ENCODE peak calls at places on chromosomes 4 and X, in eight cellular contexts. G, T, K, B, P, E, U and S are unnamed samples.

GRCh38 chrX:57929373-57929772 is 19.1 kb upstream of the ZXDA start:
- DNase-seq in G (no peak), T (peak), K (peak), B (peak), P (no peak), E (no peak), U (no peak), S (no peak)

GRCh38 chr4:56870927-56871326 is 36.8 kb upstream of the REST start:
- DNase-seq in G (no peak), T (no peak), K (no peak), B (no peak), P (no peak), E (no peak), U (no peak), S (no peak)

GRCh38 chr4:140326395-140326993 is 47.0 kb upstream of the SCOC start:
- DNase-seq in G (no peak), T (peak), K (peak), B (peak), P (no peak), E (no peak), U (peak), S (no peak)

GRCh38 chrX:115642895-115643530 is 82.0 kb downstream of the PLS3 start:
- DNase-seq in G (peak), T (peak), K (peak), B (peak), P (no peak), E (no peak), U (peak), S (no peak)

GRCh38 chr4:154618708-154619315 is 6.4 kb upstream of the FGG start:
- DNase-seq in G (peak), T (peak), K (peak), B (peak), P (no peak), E (no peak), U (peak), S (no peak)

GRCh38 chr4:38677466-38677865 is 13.5 kb downstream of the KLF3 start:
- DNase-seq in G (no peak), T (no peak), K (no peak), B (no peak), P (no peak), E (no peak), U (no peak), S (no peak)

GRCh38 chrX:17242470-17242869 is 132.5 kb upstream of the NHS start:
- DNase-seq in G (peak), T (peak), K (peak), B (peak), P (no peak), E (no peak), U (peak), S (no peak)

GRCh38 chr4:153535735-153536494 is 69.8 kb downstream of the TMEM131L start:
- DNase-seq in G (no peak), T (no peak), K (no peak), B (peak), P (no peak), E (no peak), U (no peak), S (no peak)

GRCh38 chrX:150312931-150313330 is 50.2 kb upstream of the MAMLD1 start:
- DNase-seq in G (no peak), T (no peak), K (no peak), B (no peak), P (no peak), E (no peak), U (no peak), S (no peak)

DNA sequence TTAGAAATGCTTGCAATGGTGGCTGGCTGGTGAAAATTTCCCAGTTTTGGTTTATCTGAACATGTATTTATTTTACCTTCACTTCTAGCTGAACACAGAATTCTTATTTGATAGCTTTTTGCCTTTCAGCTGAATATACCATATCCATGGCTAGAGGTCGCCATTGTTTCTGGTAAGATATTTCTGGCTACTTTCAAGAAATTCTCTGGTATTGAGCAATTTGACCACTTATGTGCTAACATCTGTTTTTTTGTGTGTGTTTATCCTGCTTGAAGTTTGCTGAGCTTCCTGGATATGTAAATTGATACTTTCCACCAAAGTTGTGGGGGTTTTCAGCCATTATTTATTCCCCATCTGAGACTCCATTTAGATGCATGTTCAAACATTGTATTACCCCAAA is 75.4 kb downstream of the FBXW7 start:
- DNase-seq in G (no peak), T (no peak), K (peak), B (no peak), P (no peak), E (no peak), U (no peak), S (no peak)
- H3K27ac ChIP-seq in G (no peak), T (no peak), K (peak), B (no peak), P (no peak), E (no peak), U (no peak), S (no peak)

GRCh38 chrX:72305286-72306084 is at the start of gene CITED1:
- DNase-seq in G (no peak), T (no peak), K (peak), B (no peak), P (no peak), E (no peak), U (no peak), S (no peak)
- H3K27ac ChIP-seq in G (no peak), T (no peak), K (no peak), B (no peak), P (no peak), E (no peak), U (no peak), S (no peak)

GRCh38 chr4:40179360-40179759 is 17.5 kb upstream of the RHOH start:
- DNase-seq in G (no peak), T (no peak), K (no peak), B (no peak), P (no peak), E (no peak), U (no peak), S (no peak)
- H3K27ac ChIP-seq in G (no peak), T (no peak), K (no peak), B (peak), P (no peak), E (no peak), U (no peak), S (peak)

DNA sequence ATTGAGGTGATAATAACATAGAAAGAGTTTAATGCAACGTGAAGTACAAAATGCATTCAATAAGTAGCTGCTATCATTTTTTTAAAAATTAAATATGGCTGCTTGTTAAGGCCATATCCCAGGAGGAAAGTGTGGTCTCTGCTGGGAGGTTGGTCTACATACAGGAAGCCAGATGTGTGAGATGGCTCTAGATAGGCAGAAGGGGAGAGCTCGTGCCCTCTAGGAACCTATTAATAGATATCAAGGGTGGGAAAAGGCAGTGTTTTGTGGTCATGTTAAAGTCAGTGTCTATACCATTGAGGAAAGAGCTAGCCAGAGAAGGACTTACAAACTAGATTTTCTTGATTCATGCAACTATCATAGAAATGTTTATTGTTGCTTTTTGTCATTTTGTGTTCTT is 140.5 kb downstream of the KLHL8 start:
- DNase-seq in G (no peak), T (no peak), K (no peak), B (no peak), P (no peak), E (no peak), U (no peak), S (no peak)
- H3K27ac ChIP-seq in G (no peak), T (no peak), K (no peak), B (no peak), P (peak), E (peak), U (peak), S (no peak)

GRCh38 chr4:8394125-8394524 is 46.4 kb downstream of the ACOX3 start:
- DNase-seq in G (no peak), T (no peak), K (no peak), B (no peak), P (peak), E (peak), U (peak), S (no peak)

GRCh38 chr4:8393593-8394038 is 46.9 kb downstream of the ACOX3 start:
- DNase-seq in G (no peak), T (no peak), K (no peak), B (peak), P (no peak), E (peak), U (peak), S (peak)

GRCh38 chr4:8395504-8395903 is 45.0 kb downstream of the ACOX3 start:
- DNase-seq in G (no peak), T (no peak), K (no peak), B (no peak), P (peak), E (no peak), U (no peak), S (no peak)

GRCh38 chr4:8396762-8397406 is 43.6 kb downstream of the ACOX3 start:
- DNase-seq in G (no peak), T (no peak), K (no peak), B (no peak), P (no peak), E (no peak), U (no peak), S (no peak)

DNA sequence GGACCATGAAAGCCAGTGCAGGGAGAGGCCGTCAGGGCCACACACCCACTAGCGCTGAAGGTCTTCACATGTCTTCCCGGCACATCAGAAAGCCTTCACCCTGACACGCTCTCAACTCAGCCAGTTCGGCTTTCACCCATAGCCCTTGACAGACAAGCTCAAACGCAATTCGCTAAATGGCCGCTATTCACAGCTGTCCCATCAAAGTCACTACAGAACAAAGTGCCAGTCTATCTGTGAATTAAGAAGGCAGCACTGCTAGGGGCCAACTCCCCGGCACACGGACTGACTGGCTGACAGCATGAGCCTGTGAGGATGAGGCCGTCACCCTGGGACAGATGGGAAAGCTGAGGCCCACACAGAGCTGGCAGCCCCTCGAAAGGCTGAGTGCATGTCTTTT is 45.7 kb downstream of the ACOX3 start:
- DNase-seq in G (no peak), T (no peak), K (no peak), B (no peak), P (no peak), E (no peak), U (no peak), S (no peak)
- H3K27ac ChIP-seq in G (no peak), T (no peak), K (no peak), B (no peak), P (peak), E (peak), U (peak), S (no peak)

GRCh38 chr4:2799971-2800690 is 7.2 kb downstream of the SH3BP2 start:
- DNase-seq in G (no peak), T (no peak), K (no peak), B (no peak), P (peak), E (peak), U (peak), S (no peak)

GRCh38 chr4:2797188-2797544 is 4.3 kb downstream of the SH3BP2 start:
- DNase-seq in G (no peak), T (no peak), K (no peak), B (no peak), P (no peak), E (no peak), U (no peak), S (no peak)

GRCh38 chr4:2797545-2798305 is 4.8 kb downstream of the SH3BP2 start:
- DNase-seq in G (peak), T (no peak), K (no peak), B (no peak), P (peak), E (peak), U (no peak), S (no peak)

GRCh38 chr4:2799444-2799911 is 6.6 kb downstream of the SH3BP2 start:
- DNase-seq in G (no peak), T (no peak), K (no peak), B (no peak), P (peak), E (peak), U (peak), S (no peak)

GRCh38 chr4:2798399-2799301 is 5.8 kb downstream of the SH3BP2 start:
- DNase-seq in G (peak), T (no peak), K (no peak), B (peak), P (peak), E (peak), U (peak), S (peak)
- H3K27ac ChIP-seq in G (peak), T (no peak), K (no peak), B (peak), P (peak), E (no peak), U (peak), S (peak)

GRCh38 chr4:70681730-70682129 is 6.6 kb upstream of the UTP3 start:
- DNase-seq in G (no peak), T (no peak), K (peak), B (no peak), P (no peak), E (no peak), U (no peak), S (no peak)
- H3K27ac ChIP-seq in G (no peak), T (no peak), K (peak), B (no peak), P (no peak), E (no peak), U (peak), S (no peak)

GRCh38 chrX:40646489-40647306 is 663 bp downstream of the CXorf38 start:
- DNase-seq in G (peak), T (peak), K (peak), B (peak), P (peak), E (peak), U (peak), S (no peak)

GRCh38 chrX:40644175-40644574 is 3.2 kb downstream of the CXorf38 start:
- DNase-seq in G (no peak), T (no peak), K (no peak), B (peak), P (no peak), E (no peak), U (no peak), S (no peak)

GRCh38 chrX:40647307-40648197 is at the start of gene CXorf38:
- DNase-seq in G (peak), T (peak), K (peak), B (peak), P (peak), E (peak), U (peak), S (peak)

GRCh38 chrX:40644821-40645358 is 2.5 kb downstream of the CXorf38 start:
- DNase-seq in G (peak), T (no peak), K (peak), B (peak), P (peak), E (peak), U (peak), S (no peak)
- H3K27ac ChIP-seq in G (peak), T (no peak), K (peak), B (peak), P (peak), E (peak), U (peak), S (peak)